ENCODE peak calls at places on chromosomes 11 and 22, in four cellular contexts. K, U, H and M are unnamed samples.

GRCh38 chr11:2137202-2138071 is 1.8 kb downstream of the IGF2 start:
- DNase-seq in K (peak), U (peak), H (no peak), M (peak)

GRCh38 chr22:19869497-19870152 is 15.0 kb upstream of the GNB1L start:
- DNase-seq in K (no peak), U (no peak), H (no peak), M (no peak)

GRCh38 chr11:108807262-108807661 is 142.4 kb downstream of the DDX10 start:
- DNase-seq in K (no peak), U (no peak), H (no peak), M (no peak)

GRCh38 chr11:108538022-108538424 is 39.8 kb upstream of the POGLUT3 start:
- DNase-seq in K (no peak), U (no peak), H (no peak), M (no peak)

GRCh38 chr22:25362215-25362882 is 142.9 kb downstream of the CRYBB2 start:
- DNase-seq in K (peak), U (peak), H (no peak), M (peak)

GRCh38 chr11:73223998-73224730 is 6.1 kb downstream of the P2RY2 start:
- DNase-seq in K (no peak), U (no peak), H (no peak), M (no peak)

GRCh38 chr22:41525450-41526225 is 18.6 kb downstream of the POLR3H start:
- DNase-seq in K (no peak), U (no peak), H (no peak), M (no peak)

GRCh38 chr11:77821349-77821851 is 456 bp downstream of the AAMDC start:
- DNase-seq in K (peak), U (peak), H (no peak), M (no peak)

GRCh38 chr22:45818130-45819085 is 146.8 kb downstream of the ATXN10 start:
- DNase-seq in K (no peak), U (no peak), H (no peak), M (no peak)

GRCh38 chr11:105000797-105001196 is 22.2 kb downstream of the CASP5 start:
- DNase-seq in K (peak), U (no peak), H (peak), M (peak)

GRCh38 chr11:13110929-13111812 is 102.1 kb downstream of the RASSF10 start:
- DNase-seq in K (peak), U (peak), H (no peak), M (no peak)

GRCh38 chr22:33850724-33851123 is 69.6 kb downstream of the LARGE1 start:
- DNase-seq in K (no peak), U (no peak), H (no peak), M (no peak)

GRCh38 chr22:50305393-50305657 is 2.1 kb downstream of the PLXNB2 start:
- DNase-seq in K (no peak), U (no peak), H (no peak), M (no peak)

GRCh38 chr11:129365816-129366215 is 9.8 kb upstream of the BARX2 start:
- DNase-seq in K (no peak), U (no peak), H (no peak), M (peak)

GRCh38 chr11:71203681-71204080 is 48.7 kb downstream of the SHANK2 start:
- DNase-seq in K (no peak), U (no peak), H (no peak), M (no peak)
- H3K4me2 ChIP-seq in K (no peak), U (no peak), H (no peak), M (no peak)

GRCh38 chr11:9735919-9736318 is 72.0 kb downstream of the SWAP70 start:
- DNase-seq in K (no peak), U (no peak), H (no peak), M (no peak)
- H3K27ac ChIP-seq in K (no peak), U (no peak), H (peak), M (no peak)

GRCh38 chr11:72102162-72102561 is 935 bp downstream of the LAMTOR1 start:
- DNase-seq in K (no peak), U (no peak), H (no peak), M (no peak)
- TF ChIP-seq POLR2A in K (no peak), U (no peak), H (no peak), M (no peak)

GRCh38 chr11:112613051-112613972 is 347.9 kb upstream of the NCAM1 start:
- DNase-seq in K (no peak), U (peak), H (no peak), M (peak)
- H3K4me2 ChIP-seq in K (peak), U (no peak), H (no peak), M (peak)

GRCh38 chr11:67438121-67438902 is 830 bp upstream of the PTPRCAP start:
- DNase-seq in K (no peak), U (no peak), H (no peak), M (no peak)
- H3K27ac ChIP-seq in K (peak), U (no peak), H (peak), M (peak)

GRCh38 chr11:46279393-46280099 is 2.1 kb downstream of the CREB3L1 start:
- DNase-seq in K (no peak), U (peak), H (no peak), M (no peak)

GRCh38 chr11:46275964-46276641 is 1.4 kb upstream of the CREB3L1 start:
- DNase-seq in K (no peak), U (no peak), H (no peak), M (no peak)

GRCh38 chr11:46277313-46277622 is 194 bp upstream of the CREB3L1 start:
- DNase-seq in K (no peak), U (peak), H (no peak), M (no peak)

GRCh38 chr11:46278387-46279173 is 1.1 kb downstream of the CREB3L1 start:
- DNase-seq in K (no peak), U (peak), H (no peak), M (no peak)

DNA sequence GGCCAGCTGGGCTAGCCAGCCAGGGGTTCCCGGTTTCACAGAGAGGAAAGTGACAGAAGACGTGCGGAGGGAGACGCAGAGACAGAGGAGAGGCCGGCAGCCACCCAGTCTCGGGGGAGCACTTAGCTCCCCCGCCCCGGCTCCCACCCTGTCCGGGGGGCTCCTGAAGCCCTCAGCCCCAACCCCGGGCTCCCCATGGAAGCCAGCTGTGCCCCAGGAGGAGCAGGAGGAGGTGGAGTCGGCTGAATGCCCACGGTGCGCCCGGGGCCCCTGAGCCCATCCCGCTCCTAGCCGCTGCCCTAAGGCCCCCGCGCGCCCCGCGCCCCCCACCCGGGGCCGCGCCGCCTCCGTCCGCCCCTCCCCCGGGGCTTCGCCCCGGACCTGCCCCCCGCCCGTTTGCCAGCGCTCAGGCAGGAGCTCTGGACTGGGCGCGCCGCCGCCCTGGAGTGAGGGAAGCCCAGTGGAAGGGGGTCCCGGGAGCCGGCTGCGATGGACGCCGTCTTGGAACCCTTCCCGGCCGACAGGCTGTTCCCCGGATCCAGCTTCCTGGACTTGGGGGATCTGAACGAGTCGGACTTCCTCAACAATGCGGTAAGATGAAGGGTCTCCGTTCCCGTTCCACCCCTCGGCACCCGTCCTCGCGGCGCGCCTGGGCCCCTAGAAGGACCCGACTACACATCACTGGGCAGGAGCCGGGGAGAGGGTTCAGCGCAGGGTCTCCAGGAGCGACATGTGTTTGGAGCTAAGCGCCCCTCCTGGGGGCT is at the start of gene CREB3L1:
- DNase-seq in K (no peak), U (no peak), H (no peak), M (no peak)
- TF ChIP-seq POLR2A in K (no peak), U (peak), H (no peak), M (no peak)